ENCODE peak calls at places on chromosomes 2 and 18, in five cellular contexts. L is mammary epithelial cell, B is AG04450, M is PC-9, F is upper lobe of left lung. P is an unnamed sample.

GRCh38 chr2:83365476-83365875 is 1093.6 kb downstream of the SUCLG1 start:
- DNase-seq in L (no peak), B (no peak), M (no peak), F (no peak), P (no peak)

GRCh38 chr2:234422242-234422641 is 74.6 kb downstream of the ARL4C start:
- DNase-seq in L (peak), B (peak), M (peak), F (no peak), P (no peak)

GRCh38 chr2:240637116-240637900 is 12.0 kb downstream of the GPR35 start:
- DNase-seq in L (no peak), B (no peak), M (no peak), F (no peak), P (no peak)

GRCh38 chr2:176109955-176110345 is 2.9 kb downstream of the HOXD11 start:
- DNase-seq in L (no peak), B (no peak), M (no peak), F (no peak), P (no peak)

GRCh38 chr18:77078671-77079070 is 53.9 kb downstream of the MBP start:
- DNase-seq in L (no peak), B (no peak), M (no peak), F (no peak), P (no peak)

GRCh38 chr2:45318675-45319074 is 292.4 kb downstream of the SRBD1 start:
- DNase-seq in L (no peak), B (no peak), M (no peak), F (no peak), P (no peak)

GRCh38 chr2:96869824-96870630 is at the start of gene SEMA4C:
- DNase-seq in L (no peak), B (no peak), M (no peak), F (peak), P (peak)

GRCh38 chr2:234427081-234428058 is 69.5 kb downstream of the ARL4C start:
- DNase-seq in L (no peak), B (peak), M (peak), F (no peak), P (no peak)

GRCh38 chr2:163213699-163214098 is 375.1 kb upstream of the KCNH7 start:
- DNase-seq in L (peak), B (no peak), M (peak), F (no peak), P (no peak)

GRCh38 chr2:9656270-9656766 is 25.5 kb upstream of the YWHAQ start:
- DNase-seq in L (peak), B (peak), M (peak), F (no peak), P (no peak)

GRCh38 chr2:165196411-165196810 is 7.4 kb downstream of the SCN3A start:
- DNase-seq in L (no peak), B (no peak), M (no peak), F (no peak), P (no peak)

GRCh38 chr2:61288070-61288841 is 126.3 kb downstream of the C2orf74 start:
- DNase-seq in L (no peak), B (no peak), M (no peak), F (no peak), P (no peak)

GRCh38 chr2:158529379-158530110 is 72.8 kb downstream of the PKP4 start:
- DNase-seq in L (peak), B (peak), M (no peak), F (no peak), P (no peak)

GRCh38 chr18:77223653-77224052 is 26.0 kb upstream of the GALR1 start:
- DNase-seq in L (peak), B (peak), M (peak), F (no peak), P (no peak)

GRCh38 chr2:11444737-11445136 is 21.2 kb downstream of the E2F6 start:
- DNase-seq in L (no peak), B (no peak), M (no peak), F (no peak), P (no peak)

GRCh38 chr2:8268172-8268783 is 413.6 kb upstream of the ID2 start:
- DNase-seq in L (peak), B (no peak), M (no peak), F (no peak), P (no peak)

GRCh38 chr18:326846-327245 is 59.0 kb upstream of the THOC1 start:
- DNase-seq in L (no peak), B (no peak), M (no peak), F (no peak), P (no peak)

GRCh38 chr18:56097561-56098095 is 509.6 kb upstream of the TCF4 start:
- DNase-seq in L (peak), B (no peak), M (no peak), F (no peak), P (no peak)

GRCh38 chr18:47191956-47192355 is 15.8 kb upstream of the IER3IP1 start:
- DNase-seq in L (peak), B (no peak), M (peak), F (no peak), P (no peak)

GRCh38 chr2:196590286-196590685 is 49.2 kb upstream of the CCDC150 start:
- DNase-seq in L (no peak), B (no peak), M (no peak), F (no peak), P (no peak)

GRCh38 chr2:129761569-129762021 is 217.9 kb upstream of the RAB6C start:
- DNase-seq in L (no peak), B (no peak), M (no peak), F (no peak), P (no peak)

GRCh38 chr2:174117951-174118930 is 130.1 kb downstream of the OLA1 start:
- DNase-seq in L (peak), B (peak), M (peak), F (no peak), P (no peak)

GRCh38 chr2:137846993-137847392 is 117.3 kb upstream of the HNMT start:
- DNase-seq in L (no peak), B (no peak), M (peak), F (no peak), P (no peak)

GRCh38 chr2:137838255-137839092 is 125.8 kb upstream of the HNMT start:
- DNase-seq in L (peak), B (peak), M (no peak), F (no peak), P (no peak)

GRCh38 chr2:137845422-137845821 is 118.9 kb upstream of the HNMT start:
- DNase-seq in L (no peak), B (no peak), M (no peak), F (no peak), P (no peak)

GRCh38 chr2:137842430-137842829 is 121.8 kb upstream of the HNMT start:
- DNase-seq in L (no peak), B (no peak), M (no peak), F (peak), P (no peak)

GRCh38 chr2:137842952-137843351 is 121.3 kb upstream of the HNMT start:
- DNase-seq in L (no peak), B (no peak), M (no peak), F (no peak), P (no peak)
- TF ChIP-seq CTCF in L (no peak), B (no peak), M (no peak), F (no peak), P (no peak)

DNA sequence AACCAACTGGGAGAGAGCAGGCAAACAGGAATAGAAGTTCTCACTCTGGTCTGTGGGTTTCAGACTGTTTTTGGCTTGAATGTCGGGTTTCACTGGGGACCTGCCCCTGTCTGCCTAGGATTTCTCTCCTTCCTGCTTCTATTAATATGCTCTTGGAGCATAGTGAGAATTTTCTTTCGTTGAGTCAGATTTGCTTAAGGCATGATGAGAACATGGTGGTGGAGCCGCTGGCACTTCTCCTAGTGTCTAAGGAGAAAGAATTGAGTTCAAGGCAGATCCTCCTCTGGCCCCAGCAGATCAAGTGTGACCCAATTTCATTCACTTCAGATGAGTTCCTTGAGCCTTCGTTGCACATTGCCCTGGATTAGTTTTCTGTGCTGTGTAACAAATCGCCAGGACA is 103.9 kb upstream of the HS6ST1 start:
- DNase-seq in L (peak), B (peak), M (peak), F (peak), P (no peak)
- H3K27ac ChIP-seq in L (peak), B (peak), M (peak), F (peak), P (no peak)

DNA sequence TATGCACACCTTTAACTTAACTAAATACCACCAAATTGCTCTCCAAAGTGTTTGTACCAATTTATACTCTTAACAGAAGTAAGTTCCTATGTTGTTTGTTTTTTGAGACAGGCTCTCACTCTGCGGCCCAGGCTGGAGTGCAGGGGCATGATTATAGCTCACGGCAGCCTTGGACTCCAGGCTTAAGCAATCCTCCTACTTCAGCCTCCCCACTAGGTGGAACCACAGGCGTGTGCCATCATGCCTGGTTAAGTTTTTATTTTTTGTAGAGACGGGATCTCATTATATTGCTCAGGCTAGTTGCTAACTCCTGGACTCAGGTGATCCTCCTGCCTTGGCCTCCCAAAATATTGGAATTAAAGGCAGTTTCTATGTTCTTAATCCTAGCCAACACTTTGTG is 13.1 kb upstream of the NAB1 start:
- DNase-seq in L (no peak), B (no peak), M (no peak), F (no peak), P (no peak)
- TF ChIP-seq CTCF in L (no peak), B (no peak), M (no peak), F (no peak), P (no peak)

GRCh38 chr2:219207884-219208740 is 1.5 kb downstream of the ZFAND2B start:
- DNase-seq in L (peak), B (no peak), M (no peak), F (peak), P (no peak)

GRCh38 chr2:219209818-219210571 is 3.4 kb downstream of the ZFAND2B start:
- DNase-seq in L (no peak), B (no peak), M (no peak), F (no peak), P (no peak)

GRCh38 chr2:219209236-219209635 is 2.7 kb downstream of the ZFAND2B start:
- DNase-seq in L (no peak), B (no peak), M (no peak), F (no peak), P (no peak)

GRCh38 chr2:219213026-219213415 is 5.7 kb downstream of the ABCB6 start:
- DNase-seq in L (no peak), B (no peak), M (no peak), F (no peak), P (no peak)

GRCh38 chr2:219210572-219211362 is 4.2 kb downstream of the ZFAND2B start:
- DNase-seq in L (no peak), B (no peak), M (no peak), F (no peak), P (no peak)
- H3K27ac ChIP-seq in L (no peak), B (no peak), M (no peak), F (no peak), P (no peak)

DNA sequence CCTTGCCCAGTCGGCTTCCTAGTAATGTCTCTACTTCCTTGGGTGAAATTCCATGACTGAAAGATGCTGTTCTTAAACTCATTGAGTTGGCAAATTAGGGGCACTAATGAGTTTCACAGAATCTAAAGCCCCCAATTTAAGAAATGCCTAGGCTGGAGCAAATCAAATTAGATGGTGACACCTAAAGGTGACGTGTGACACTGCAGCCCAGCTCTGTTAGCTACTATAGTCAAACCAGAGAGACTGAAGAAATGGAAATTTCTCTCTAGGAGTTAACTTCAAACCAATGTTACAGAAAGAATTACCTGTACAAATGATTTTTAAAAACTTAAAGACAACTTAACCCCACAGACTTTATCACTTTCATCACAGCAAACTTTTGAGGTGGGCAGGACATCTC is 37.2 kb downstream of the LCT start:
- DNase-seq in L (no peak), B (no peak), M (no peak), F (no peak), P (no peak)
- TF ChIP-seq CTCF in L (no peak), B (no peak), M (no peak), F (no peak), P (no peak)

DNA sequence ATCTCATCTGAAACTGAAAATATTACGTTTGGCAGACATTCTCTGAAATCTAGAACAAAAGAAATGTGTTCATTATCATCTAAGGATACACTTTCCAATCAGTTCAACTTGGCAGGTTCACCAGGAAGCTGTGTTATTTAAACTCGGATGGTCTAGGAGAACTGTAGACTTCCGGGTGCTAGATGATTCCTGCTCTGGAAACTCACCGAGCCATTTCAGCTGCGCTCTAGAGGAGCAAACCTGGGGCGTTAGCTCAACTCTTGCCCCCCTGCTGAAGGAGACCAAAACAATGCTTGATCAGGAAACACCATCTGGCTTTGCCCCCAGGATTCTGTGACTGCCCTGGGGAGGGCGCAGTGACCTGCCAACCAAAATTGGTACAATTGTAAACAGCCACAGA is 22.9 kb downstream of the MLPH start:
- DNase-seq in L (no peak), B (no peak), M (no peak), F (peak), P (no peak)
- H3K27ac ChIP-seq in L (no peak), B (no peak), M (peak), F (peak), P (no peak)

GRCh38 chr2:121565389-121566250 is 34.9 kb downstream of the RNU4ATAC start:
- DNase-seq in L (no peak), B (no peak), M (no peak), F (no peak), P (no peak)
- TF ChIP-seq CTCF in L (no peak), B (no peak), M (no peak), F (no peak), P (no peak)

DNA sequence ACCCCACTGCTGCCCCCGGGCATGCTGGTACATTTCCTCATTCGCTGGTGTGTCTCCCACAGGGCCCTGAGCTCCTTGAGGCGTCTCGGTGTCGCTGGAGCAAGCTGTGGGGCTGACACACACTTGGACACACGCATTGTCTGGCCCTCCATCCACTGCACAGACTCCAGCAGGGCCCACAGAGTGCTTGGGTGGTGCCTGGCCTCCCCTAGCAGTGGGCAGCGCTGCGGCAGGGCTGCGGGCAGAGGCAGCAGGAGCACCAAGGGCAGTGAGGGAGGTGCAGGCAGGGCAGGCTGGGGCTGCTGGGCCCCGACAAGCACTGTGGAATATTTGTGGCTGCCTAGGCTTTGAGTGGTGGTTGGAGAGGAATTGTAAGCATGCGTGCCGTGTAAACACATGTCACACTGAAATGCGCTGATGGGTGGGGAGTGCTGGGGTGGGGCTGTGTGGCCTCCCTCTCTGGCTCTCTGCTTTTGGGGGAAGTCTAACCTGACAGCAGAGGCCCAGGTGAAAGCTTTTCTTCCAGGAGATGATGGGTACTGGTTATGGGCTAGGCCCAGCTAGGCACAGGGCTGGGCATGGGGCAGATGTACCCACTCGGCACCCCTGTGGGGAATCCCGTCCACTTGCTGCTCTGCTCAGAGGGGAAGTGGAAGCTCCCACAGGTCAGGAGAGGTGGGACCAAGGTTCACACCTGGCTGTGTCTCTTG is 55.5 kb upstream of the HS6ST1 start:
- DNase-seq in L (peak), B (peak), M (no peak), F (peak), P (no peak)
- H3K27ac ChIP-seq in L (peak), B (peak), M (no peak), F (peak), P (no peak)

P was measured in CD4-positive, alpha-beta T cell.